ENCODE peak calls at places on chromosome 15, in seven cellular contexts. W is Calu3; I is effector memory CD8-positive, alpha-beta T cell; Q is cerebellar cortex; C is SK-N-DZ; H is NCI-H748 treated with DMSO at 0.1 percent for 48 hours; Y is GM03348. S is an unnamed sample.

GRCh38 chr15:74396445-74397238 is 29.2 kb upstream of the CYP11A1 start:
- DNase-seq in W (peak; percentile 91), I (no peak), Q (no peak), C (no peak), H (no peak), Y (peak; percentile 43), S (no peak)

GRCh38 chr15:56428821-56429458 is 36.0 kb downstream of the MNS1 start:
- DNase-seq in W (no peak), I (no peak), Q (peak; percentile 48), C (peak; percentile 40), H (peak; percentile 8), Y (peak; percentile 49), S (peak; percentile 7)

GRCh38 chr15:33242165-33242564 is 47.7 kb upstream of the FMN1 start:
- DNase-seq in W (peak; percentile 3), I (no peak), Q (no peak), C (no peak), H (no peak), Y (no peak), S (peak; percentile 17)

GRCh38 chr15:90710436-90710835 is 6.7 kb upstream of the BLM start:
- DNase-seq in W (no peak), I (no peak), Q (no peak), C (no peak), H (no peak), Y (no peak), S (no peak)

GRCh38 chr15:71440479-71441071 is 325.3 kb downstream of the THSD4 start:
- DNase-seq in W (no peak), I (no peak), Q (peak; percentile 68), C (peak; percentile 35), H (peak; percentile 59), Y (peak; percentile 57), S (peak; percentile 40)

GRCh38 chr15:22902578-22902977 is 64.1 kb downstream of the NIPA2 start:
- DNase-seq in W (no peak), I (no peak), Q (no peak), C (no peak), H (no peak), Y (no peak), S (no peak)

GRCh38 chr15:66078196-66078928 is 175.2 kb downstream of the MEGF11 start:
- DNase-seq in W (no peak), I (no peak), Q (peak; percentile 90), C (no peak), H (no peak), Y (no peak), S (no peak)

GRCh38 chr15:89442671-89443307 is 53.6 kb downstream of the RHCG start:
- DNase-seq in W (peak; percentile 74), I (peak; percentile 23), Q (peak; percentile 35), C (peak; percentile 89), H (peak; percentile 8), Y (peak; percentile 73), S (no peak)

GRCh38 chr15:92733934-92734521 is 78.5 kb upstream of the FAM174B start:
- DNase-seq in W (peak; percentile 19), I (peak; percentile 6), Q (peak; percentile 41), C (peak; percentile 38), H (peak; percentile 31), Y (peak; percentile 54), S (no peak)

GRCh38 chr15:35692256-35692867 is 146.4 kb upstream of the DPH6 start:
- DNase-seq in W (no peak), I (no peak), Q (no peak), C (no peak), H (no peak), Y (no peak), S (no peak)

GRCh38 chr15:101795455-101795854 is 7.9 kb upstream of the OR4F6 start:
- DNase-seq in W (no peak), I (no peak), Q (no peak), C (no peak), H (no peak), Y (peak; percentile 67), S (peak; percentile 40)

GRCh38 chr15:36468746-36469145 is 110.7 kb upstream of the CDIN1 start:
- DNase-seq in W (no peak), I (no peak), Q (no peak), C (no peak), H (no peak), Y (peak; percentile 15), S (peak; percentile 89)

GRCh38 chr15:77568014-77568959 is 64.4 kb downstream of the LINGO1 start:
- DNase-seq in W (no peak), I (no peak), Q (no peak), C (no peak), H (no peak), Y (no peak), S (no peak)

GRCh38 chr15:79366691-79367090 is 55.8 kb downstream of the TMED3 start:
- DNase-seq in W (no peak), I (no peak), Q (no peak), C (no peak), H (no peak), Y (no peak), S (no peak)

GRCh38 chr15:44034933-44035624 is 160.0 kb downstream of the FRMD5 start:
- DNase-seq in W (no peak), I (no peak), Q (peak; percentile 75), C (no peak), H (no peak), Y (peak; percentile 75), S (peak; percentile 44)

GRCh38 chr15:75231836-75232235 is 26.3 kb upstream of the GOLGA6C start:
- DNase-seq in W (no peak), I (no peak), Q (no peak), C (no peak), H (no peak), Y (no peak), S (no peak)

GRCh38 chr15:26873846-26874245 is 7.0 kb downstream of the GABRA5 start:
- DNase-seq in W (no peak), I (no peak), Q (no peak), C (no peak), H (no peak), Y (peak; percentile 75), S (no peak)

GRCh38 chr15:28281876-28282275 is 40.1 kb downstream of the HERC2 start:
- DNase-seq in W (no peak), I (no peak), Q (no peak), C (no peak), H (no peak), Y (peak; percentile 1), S (no peak)

GRCh38 chr15:55407631-55407948 is 569 bp downstream of the CCPG1 start:
- DNase-seq in W (no peak), I (no peak), Q (no peak), C (no peak), H (peak; percentile 10), Y (peak; percentile 26), S (no peak)

GRCh38 chr15:96551722-96552121 is 221.2 kb downstream of the NR2F2 start:
- DNase-seq in W (no peak), I (no peak), Q (no peak), C (no peak), H (no peak), Y (no peak), S (no peak)

GRCh38 chr15:48695088-48695834 is 49.8 kb upstream of the FBN1 start:
- DNase-seq in W (no peak), I (no peak), Q (no peak), C (no peak), H (no peak), Y (peak; percentile 71), S (peak; percentile 86)

GRCh38 chr15:84731774-84732173 is 15.8 kb upstream of the SEC11A start:
- DNase-seq in W (no peak), I (no peak), Q (no peak), C (no peak), H (no peak), Y (peak; percentile 85), S (peak; percentile 63)

GRCh38 chr15:50224606-50225005 is 40.9 kb downstream of the HDC start:
- DNase-seq in W (no peak), I (no peak), Q (no peak), C (no peak), H (no peak), Y (peak; percentile 72), S (peak; percentile 18)